ENCODE peak calls at places on chromosomes 3 and 15, in five cellular contexts. H, K, O, F and Z are unnamed samples.

GRCh38 chr15:78536134-78536533 is 4.1 kb upstream of the PSMA4 start:
- DNase-seq in H (no peak), K (peak), O (no peak), F (no peak), Z (no peak)

GRCh38 chr3:99503350-99503749 is 135.0 kb upstream of the COL8A1 start:
- DNase-seq in H (peak), K (peak), O (no peak), F (no peak), Z (peak)

GRCh38 chr15:93985925-93986324 is 245.4 kb upstream of the MCTP2 start:
- DNase-seq in H (no peak), K (no peak), O (no peak), F (no peak), Z (no peak)

GRCh38 chr15:41492597-41493204 is 973 bp upstream of the ITPKA start:
- DNase-seq in H (no peak), K (no peak), O (no peak), F (no peak), Z (peak)

GRCh38 chr15:90291679-90292356 is 26.3 kb downstream of the NGRN start:
- DNase-seq in H (peak), K (no peak), O (no peak), F (no peak), Z (peak)

GRCh38 chr15:64191971-64192830 is 29.4 kb upstream of the PPIB start:
- DNase-seq in H (no peak), K (no peak), O (no peak), F (no peak), Z (no peak)

GRCh38 chr15:85482896-85483295 is 102.5 kb downstream of the AKAP13 start:
- DNase-seq in H (peak), K (peak), O (no peak), F (peak), Z (peak)

GRCh38 chr3:184379375-184380209 is at the start of gene CHRD:
- DNase-seq in H (no peak), K (no peak), O (no peak), F (peak), Z (no peak)

GRCh38 chr3:169929830-169930519 is 18.6 kb downstream of the SAMD7 start:
- DNase-seq in H (no peak), K (no peak), O (no peak), F (no peak), Z (no peak)

GRCh38 chr3:197022405-197023231 is 7.0 kb downstream of the MELTF start:
- DNase-seq in H (no peak), K (no peak), O (no peak), F (peak), Z (no peak)

GRCh38 chr15:29550834-29551465 is 271.3 kb downstream of the TJP1 start:
- DNase-seq in H (no peak), K (no peak), O (no peak), F (no peak), Z (no peak)

GRCh38 chr3:118478706-118479276 is 555.9 kb downstream of the IGSF11 start:
- DNase-seq in H (no peak), K (no peak), O (no peak), F (no peak), Z (no peak)

GRCh38 chr3:146115619-146116018 is 45.4 kb downstream of the PLOD2 start:
- DNase-seq in H (no peak), K (no peak), O (no peak), F (no peak), Z (no peak)

GRCh38 chr3:179037361-179037760 is 34.2 kb downstream of the ZMAT3 start:
- DNase-seq in H (peak), K (peak), O (no peak), F (no peak), Z (peak)

GRCh38 chr3:188348445-188349244 is 194.7 kb downstream of the LPP start:
- DNase-seq in H (peak), K (peak), O (no peak), F (no peak), Z (peak)

GRCh38 chr15:47678047-47678446 is 39.3 kb upstream of the SEMA6D start:
- DNase-seq in H (peak), K (no peak), O (no peak), F (no peak), Z (peak)

GRCh38 chr3:134373278-134373941 is 837 bp downstream of the AMOTL2 start:
- DNase-seq in H (peak), K (peak), O (peak), F (peak), Z (peak)

GRCh38 chr3:129824926-129825541 is 68.5 kb downstream of the TMCC1 start:
- DNase-seq in H (peak), K (peak), O (peak), F (peak), Z (peak)

GRCh38 chr3:53350652-53351051 is 3.3 kb upstream of the DCP1A start:
- DNase-seq in H (peak), K (no peak), O (no peak), F (peak), Z (peak)

GRCh38 chr3:186248850-186249249 is 113.2 kb downstream of the DGKG start:
- DNase-seq in H (no peak), K (no peak), O (no peak), F (no peak), Z (no peak)

GRCh38 chr3:106034313-106034712 is 165.5 kb upstream of the CBLB start:
- DNase-seq in H (no peak), K (peak), O (no peak), F (no peak), Z (no peak)

GRCh38 chr3:36540898-36541518 is 160.7 kb downstream of the STAC start:
- DNase-seq in H (peak), K (peak), O (no peak), F (no peak), Z (peak)

GRCh38 chr3:55322649-55323048 is 164.5 kb downstream of the WNT5A start:
- DNase-seq in H (no peak), K (peak), O (no peak), F (no peak), Z (no peak)

GRCh38 chr3:34421762-34422161 is 623.3 kb downstream of the PDCD6IP start:
- DNase-seq in H (no peak), K (no peak), O (no peak), F (no peak), Z (no peak)

GRCh38 chr15:23497710-23498111 is 50.7 kb upstream of the GOLGA6L2 start:
- DNase-seq in H (peak), K (no peak), O (no peak), F (peak), Z (peak)

GRCh38 chr3:187360523-187361060 is 7.6 kb upstream of the RTP4 start:
- DNase-seq in H (peak), K (peak), O (no peak), F (no peak), Z (no peak)

GRCh38 chr3:17905996-17906395 is 163.6 kb upstream of the TBC1D5 start:
- DNase-seq in H (no peak), K (peak), O (no peak), F (no peak), Z (no peak)

GRCh38 chr3:22156868-22157267 is 405.9 kb upstream of the ZNF385D start:
- DNase-seq in H (no peak), K (no peak), O (no peak), F (no peak), Z (no peak)

GRCh38 chr3:123404391-123404790 is 44.5 kb downstream of the ADCY5 start:
- DNase-seq in H (no peak), K (no peak), O (no peak), F (no peak), Z (no peak)

GRCh38 chr15:63698731-63699130 is 101.5 kb downstream of the FBXL22 start:
- DNase-seq in H (no peak), K (no peak), O (no peak), F (no peak), Z (no peak)

GRCh38 chr3:120451670-120452220 is 953 bp upstream of the FSTL1 start:
- DNase-seq in H (peak), K (no peak), O (no peak), F (no peak), Z (no peak)

GRCh38 chr15:48679952-48680351 is 34.4 kb upstream of the FBN1 start:
- DNase-seq in H (peak), K (no peak), O (no peak), F (no peak), Z (peak)

GRCh38 chr3:111668912-111669488 is 73.9 kb upstream of the ZBED2 start:
- DNase-seq in H (peak), K (peak), O (peak), F (no peak), Z (peak)

GRCh38 chr15:101099183-101099582 is 152.7 kb downstream of the CHSY1 start:
- DNase-seq in H (no peak), K (no peak), O (no peak), F (no peak), Z (no peak)

GRCh38 chr15:70892002-70892911 is at the start of the genes LRRC49 and THAP10:
- DNase-seq in H (peak), K (peak), O (peak), F (peak), Z (peak)

GRCh38 chr3:149592758-149593240 is 65.0 kb downstream of the WWTR1 start:
- DNase-seq in H (no peak), K (peak), O (no peak), F (no peak), Z (no peak)